ENCODE peak calls at places on chromosomes 13 and 19, in eight cellular contexts. One of them, this sample, is unnamed.

GRCh38 chr13:95713651-95714050 is 36.7 kb downstream of the DNAJC3 start:
- DNase-seq in LHCN-M2: peak; percentile 42
- DNase-seq in MCF 10A: peak; percentile 45
- DNase-seq in stimulated activated CD4-positive, alpha-beta T cell treated with anti-CD3 and anti-CD28 coated beads, Interleukin-2, amount 100 ng/mL, for 48 hours: no peak
- DNase-seq in thyroid gland: no peak
- DNase-seq in activated B cell treated with CpG ODN at 0.5 μM for 24 hours: no peak
- DNase-seq in NCI-H1092 treated with DMSO at 0.1 percent for 48 hours: no peak
- DNase-seq in fibroblast of pulmonary artery: no peak
- DNase-seq in this sample: no peak

GRCh38 chr19:48321372-48321621 is 4.1 kb upstream of the EMP3 start:
- DNase-seq in fibroblast of pulmonary artery: peak; percentile 93
- DNase-seq in NCI-H1092 treated with DMSO at 0.1 percent for 48 hours: peak; percentile 86
- DNase-seq in activated B cell treated with CpG ODN at 0.5 μM for 24 hours: peak; percentile 88
- DNase-seq in thyroid gland: peak; percentile 99
- DNase-seq in MCF 10A: peak; percentile 98
- DNase-seq in stimulated activated CD4-positive, alpha-beta T cell treated with anti-CD3 and anti-CD28 coated beads, Interleukin-2, amount 100 ng/mL, for 48 hours: peak; percentile 95
- DNase-seq in LHCN-M2: peak; percentile 26
- DNase-seq in this sample: peak; percentile 96

GRCh38 chr19:48341006-48341405 is 15.7 kb downstream of the EMP3 start:
- DNase-seq in NCI-H1092 treated with DMSO at 0.1 percent for 48 hours: peak; percentile 82
- DNase-seq in LHCN-M2: peak; percentile 39
- DNase-seq in stimulated activated CD4-positive, alpha-beta T cell treated with anti-CD3 and anti-CD28 coated beads, Interleukin-2, amount 100 ng/mL, for 48 hours: no peak
- DNase-seq in thyroid gland: no peak
- DNase-seq in fibroblast of pulmonary artery: peak; percentile 51
- DNase-seq in activated B cell treated with CpG ODN at 0.5 μM for 24 hours: no peak
- DNase-seq in MCF 10A: peak; percentile 99
- DNase-seq in this sample: peak; percentile 86

GRCh38 chr13:101556676-101557121 is 104.2 kb downstream of the ITGBL1 start:
- DNase-seq in MCF 10A: no peak
- DNase-seq in activated B cell treated with CpG ODN at 0.5 μM for 24 hours: no peak
- DNase-seq in fibroblast of pulmonary artery: peak; percentile 21
- DNase-seq in thyroid gland: no peak
- DNase-seq in stimulated activated CD4-positive, alpha-beta T cell treated with anti-CD3 and anti-CD28 coated beads, Interleukin-2, amount 100 ng/mL, for 48 hours: no peak
- DNase-seq in LHCN-M2: peak; percentile 74
- DNase-seq in NCI-H1092 treated with DMSO at 0.1 percent for 48 hours: no peak
- DNase-seq in this sample: no peak

GRCh38 chr13:64723735-64724134 is 2506.4 kb downstream of the PCDH9 start:
- DNase-seq in stimulated activated CD4-positive, alpha-beta T cell treated with anti-CD3 and anti-CD28 coated beads, Interleukin-2, amount 100 ng/mL, for 48 hours: no peak
- DNase-seq in LHCN-M2: peak; percentile 73
- DNase-seq in MCF 10A: peak; percentile 79
- DNase-seq in NCI-H1092 treated with DMSO at 0.1 percent for 48 hours: no peak
- DNase-seq in activated B cell treated with CpG ODN at 0.5 μM for 24 hours: no peak
- DNase-seq in fibroblast of pulmonary artery: peak; percentile 97
- DNase-seq in thyroid gland: no peak
- DNase-seq in this sample: peak; percentile 75

GRCh38 chr13:51370116-51370515 is 30.6 kb downstream of the SERPINE3 start:
- DNase-seq in thyroid gland: no peak
- DNase-seq in LHCN-M2: peak; percentile 19
- DNase-seq in MCF 10A: peak; percentile 69
- DNase-seq in activated B cell treated with CpG ODN at 0.5 μM for 24 hours: no peak
- DNase-seq in NCI-H1092 treated with DMSO at 0.1 percent for 48 hours: no peak
- DNase-seq in fibroblast of pulmonary artery: peak; percentile 80
- DNase-seq in stimulated activated CD4-positive, alpha-beta T cell treated with anti-CD3 and anti-CD28 coated beads, Interleukin-2, amount 100 ng/mL, for 48 hours: no peak
- DNase-seq in this sample: no peak

GRCh38 chr13:75934889-75935288 is 298.8 kb downstream of the LMO7 start:
- DNase-seq in LHCN-M2: peak; percentile 88
- DNase-seq in stimulated activated CD4-positive, alpha-beta T cell treated with anti-CD3 and anti-CD28 coated beads, Interleukin-2, amount 100 ng/mL, for 48 hours: no peak
- DNase-seq in NCI-H1092 treated with DMSO at 0.1 percent for 48 hours: no peak
- DNase-seq in fibroblast of pulmonary artery: no peak
- DNase-seq in thyroid gland: no peak
- DNase-seq in activated B cell treated with CpG ODN at 0.5 μM for 24 hours: no peak
- DNase-seq in MCF 10A: peak; percentile 43
- DNase-seq in this sample: no peak

GRCh38 chr13:65971541-65971940 is 1258.6 kb downstream of the PCDH9 start:
- DNase-seq in fibroblast of pulmonary artery: no peak
- DNase-seq in stimulated activated CD4-positive, alpha-beta T cell treated with anti-CD3 and anti-CD28 coated beads, Interleukin-2, amount 100 ng/mL, for 48 hours: no peak
- DNase-seq in NCI-H1092 treated with DMSO at 0.1 percent for 48 hours: no peak
- DNase-seq in thyroid gland: no peak
- DNase-seq in MCF 10A: no peak
- DNase-seq in activated B cell treated with CpG ODN at 0.5 μM for 24 hours: no peak
- DNase-seq in LHCN-M2: no peak
- DNase-seq in this sample: no peak

GRCh38 chr13:44420376-44421220 is 47.0 kb downstream of the SERP2 start:
- DNase-seq in fibroblast of pulmonary artery: no peak
- DNase-seq in NCI-H1092 treated with DMSO at 0.1 percent for 48 hours: no peak
- DNase-seq in thyroid gland: no peak
- DNase-seq in activated B cell treated with CpG ODN at 0.5 μM for 24 hours: no peak
- DNase-seq in LHCN-M2: no peak
- DNase-seq in MCF 10A: no peak
- DNase-seq in stimulated activated CD4-positive, alpha-beta T cell treated with anti-CD3 and anti-CD28 coated beads, Interleukin-2, amount 100 ng/mL, for 48 hours: no peak
- DNase-seq in this sample: no peak

GRCh38 chr13:98022210-98022609 is 68.7 kb downstream of the IPO5 start:
- DNase-seq in thyroid gland: peak; percentile 79
- DNase-seq in NCI-H1092 treated with DMSO at 0.1 percent for 48 hours: peak; percentile 48
- DNase-seq in LHCN-M2: peak; percentile 67
- DNase-seq in fibroblast of pulmonary artery: peak; percentile 69
- DNase-seq in activated B cell treated with CpG ODN at 0.5 μM for 24 hours: no peak
- DNase-seq in MCF 10A: peak; percentile 59
- DNase-seq in stimulated activated CD4-positive, alpha-beta T cell treated with anti-CD3 and anti-CD28 coated beads, Interleukin-2, amount 100 ng/mL, for 48 hours: no peak
- DNase-seq in this sample: no peak

GRCh38 chr13:91185294-91185863 is 162.1 kb upstream of the MIR17HG start:
- DNase-seq in thyroid gland: no peak
- DNase-seq in activated B cell treated with CpG ODN at 0.5 μM for 24 hours: no peak
- DNase-seq in NCI-H1092 treated with DMSO at 0.1 percent for 48 hours: peak; percentile 58
- DNase-seq in MCF 10A: peak; percentile 28
- DNase-seq in fibroblast of pulmonary artery: peak; percentile 46
- DNase-seq in LHCN-M2: peak; percentile 9
- DNase-seq in stimulated activated CD4-positive, alpha-beta T cell treated with anti-CD3 and anti-CD28 coated beads, Interleukin-2, amount 100 ng/mL, for 48 hours: no peak
- DNase-seq in this sample: peak; percentile 8

GRCh38 chr19:31054430-31054829 is 294.8 kb downstream of the TSHZ3 start:
- DNase-seq in NCI-H1092 treated with DMSO at 0.1 percent for 48 hours: no peak
- DNase-seq in thyroid gland: peak; percentile 55
- DNase-seq in MCF 10A: peak; percentile 23
- DNase-seq in fibroblast of pulmonary artery: peak; percentile 75
- DNase-seq in LHCN-M2: peak; percentile 65
- DNase-seq in stimulated activated CD4-positive, alpha-beta T cell treated with anti-CD3 and anti-CD28 coated beads, Interleukin-2, amount 100 ng/mL, for 48 hours: peak; percentile 10
- DNase-seq in activated B cell treated with CpG ODN at 0.5 μM for 24 hours: no peak
- DNase-seq in this sample: peak; percentile 19

GRCh38 chr19:2247433-2248101 is 1.6 kb upstream of the AMH start:
- DNase-seq in fibroblast of pulmonary artery: no peak
- DNase-seq in NCI-H1092 treated with DMSO at 0.1 percent for 48 hours: no peak
- DNase-seq in LHCN-M2: no peak
- DNase-seq in thyroid gland: no peak
- DNase-seq in MCF 10A: no peak
- DNase-seq in activated B cell treated with CpG ODN at 0.5 μM for 24 hours: no peak
- DNase-seq in stimulated activated CD4-positive, alpha-beta T cell treated with anti-CD3 and anti-CD28 coated beads, Interleukin-2, amount 100 ng/mL, for 48 hours: no peak
- DNase-seq in this sample: no peak

GRCh38 chr19:5864725-5865486 is 5.4 kb downstream of the FUT5 start:
- DNase-seq in NCI-H1092 treated with DMSO at 0.1 percent for 48 hours: no peak
- DNase-seq in MCF 10A: no peak
- DNase-seq in thyroid gland: no peak
- DNase-seq in activated B cell treated with CpG ODN at 0.5 μM for 24 hours: no peak
- DNase-seq in stimulated activated CD4-positive, alpha-beta T cell treated with anti-CD3 and anti-CD28 coated beads, Interleukin-2, amount 100 ng/mL, for 48 hours: no peak
- DNase-seq in fibroblast of pulmonary artery: no peak
- DNase-seq in LHCN-M2: no peak
- DNase-seq in this sample: no peak

GRCh38 chr13:29077051-29077813 is 257.1 kb downstream of the MTUS2 start:
- DNase-seq in LHCN-M2: no peak
- DNase-seq in stimulated activated CD4-positive, alpha-beta T cell treated with anti-CD3 and anti-CD28 coated beads, Interleukin-2, amount 100 ng/mL, for 48 hours: no peak
- DNase-seq in thyroid gland: no peak
- DNase-seq in activated B cell treated with CpG ODN at 0.5 μM for 24 hours: no peak
- DNase-seq in fibroblast of pulmonary artery: no peak
- DNase-seq in NCI-H1092 treated with DMSO at 0.1 percent for 48 hours: no peak
- DNase-seq in MCF 10A: no peak
- DNase-seq in this sample: no peak

GRCh38 chr13:111506131-111506530 is 185.7 kb downstream of the TEX29 start:
- DNase-seq in NCI-H1092 treated with DMSO at 0.1 percent for 48 hours: no peak
- DNase-seq in activated B cell treated with CpG ODN at 0.5 μM for 24 hours: no peak
- DNase-seq in stimulated activated CD4-positive, alpha-beta T cell treated with anti-CD3 and anti-CD28 coated beads, Interleukin-2, amount 100 ng/mL, for 48 hours: no peak
- DNase-seq in LHCN-M2: no peak
- DNase-seq in thyroid gland: no peak
- DNase-seq in fibroblast of pulmonary artery: no peak
- DNase-seq in MCF 10A: no peak
- DNase-seq in this sample: no peak

GRCh38 chr13:27076411-27076810 is 95.2 kb downstream of the USP12 start:
- DNase-seq in MCF 10A: no peak
- DNase-seq in thyroid gland: no peak
- DNase-seq in NCI-H1092 treated with DMSO at 0.1 percent for 48 hours: peak; percentile 10
- DNase-seq in stimulated activated CD4-positive, alpha-beta T cell treated with anti-CD3 and anti-CD28 coated beads, Interleukin-2, amount 100 ng/mL, for 48 hours: no peak
- DNase-seq in LHCN-M2: no peak
- DNase-seq in activated B cell treated with CpG ODN at 0.5 μM for 24 hours: no peak
- DNase-seq in fibroblast of pulmonary artery: peak; percentile 63
- DNase-seq in this sample: no peak

GRCh38 chr13:24626449-24626848 is 53.8 kb upstream of the ATP12A start:
- DNase-seq in fibroblast of pulmonary artery: no peak
- DNase-seq in thyroid gland: no peak
- DNase-seq in MCF 10A: no peak
- DNase-seq in activated B cell treated with CpG ODN at 0.5 μM for 24 hours: no peak
- DNase-seq in NCI-H1092 treated with DMSO at 0.1 percent for 48 hours: no peak
- DNase-seq in stimulated activated CD4-positive, alpha-beta T cell treated with anti-CD3 and anti-CD28 coated beads, Interleukin-2, amount 100 ng/mL, for 48 hours: no peak
- DNase-seq in LHCN-M2: no peak
- DNase-seq in this sample: no peak

GRCh38 chr13:51271008-51271407 is 48.8 kb downstream of the FAM124A start:
- DNase-seq in LHCN-M2: no peak
- DNase-seq in fibroblast of pulmonary artery: no peak
- DNase-seq in stimulated activated CD4-positive, alpha-beta T cell treated with anti-CD3 and anti-CD28 coated beads, Interleukin-2, amount 100 ng/mL, for 48 hours: no peak
- DNase-seq in activated B cell treated with CpG ODN at 0.5 μM for 24 hours: no peak
- DNase-seq in thyroid gland: no peak
- DNase-seq in MCF 10A: no peak
- DNase-seq in NCI-H1092 treated with DMSO at 0.1 percent for 48 hours: no peak
- DNase-seq in this sample: no peak

GRCh38 chr19:18098891-18099622 is 1.5 kb downstream of the MAST3 start:
- DNase-seq in fibroblast of pulmonary artery: no peak
- DNase-seq in thyroid gland: peak; percentile 22
- DNase-seq in stimulated activated CD4-positive, alpha-beta T cell treated with anti-CD3 and anti-CD28 coated beads, Interleukin-2, amount 100 ng/mL, for 48 hours: no peak
- DNase-seq in NCI-H1092 treated with DMSO at 0.1 percent for 48 hours: no peak
- DNase-seq in LHCN-M2: no peak
- DNase-seq in MCF 10A: no peak
- DNase-seq in activated B cell treated with CpG ODN at 0.5 μM for 24 hours: peak; percentile 73
- DNase-seq in this sample: no peak

GRCh38 chr19:5953034-5953589 is 24.8 kb downstream of the RANBP3 start:
- DNase-seq in activated B cell treated with CpG ODN at 0.5 μM for 24 hours: no peak
- DNase-seq in LHCN-M2: no peak
- DNase-seq in thyroid gland: no peak
- DNase-seq in MCF 10A: no peak
- DNase-seq in NCI-H1092 treated with DMSO at 0.1 percent for 48 hours: no peak
- DNase-seq in fibroblast of pulmonary artery: peak; percentile 36
- DNase-seq in stimulated activated CD4-positive, alpha-beta T cell treated with anti-CD3 and anti-CD28 coated beads, Interleukin-2, amount 100 ng/mL, for 48 hours: no peak
- DNase-seq in this sample: no peak

GRCh38 chr19:48629599-48630288 is 7.4 kb downstream of the DBP start:
- DNase-seq in MCF 10A: no peak
- DNase-seq in NCI-H1092 treated with DMSO at 0.1 percent for 48 hours: no peak
- DNase-seq in LHCN-M2: no peak
- DNase-seq in activated B cell treated with CpG ODN at 0.5 μM for 24 hours: no peak
- DNase-seq in thyroid gland: peak; percentile 19
- DNase-seq in stimulated activated CD4-positive, alpha-beta T cell treated with anti-CD3 and anti-CD28 coated beads, Interleukin-2, amount 100 ng/mL, for 48 hours: no peak
- DNase-seq in fibroblast of pulmonary artery: peak; percentile 78
- DNase-seq in this sample: no peak

GRCh38 chr13:33167521-33167920 is 118.0 kb downstream of the STARD13 start:
- DNase-seq in MCF 10A: no peak
- DNase-seq in fibroblast of pulmonary artery: no peak
- DNase-seq in LHCN-M2: no peak
- DNase-seq in activated B cell treated with CpG ODN at 0.5 μM for 24 hours: no peak
- DNase-seq in stimulated activated CD4-positive, alpha-beta T cell treated with anti-CD3 and anti-CD28 coated beads, Interleukin-2, amount 100 ng/mL, for 48 hours: no peak
- DNase-seq in NCI-H1092 treated with DMSO at 0.1 percent for 48 hours: no peak
- DNase-seq in thyroid gland: no peak
- DNase-seq in this sample: no peak

GRCh38 chr19:46372901-46373572 is 26.1 kb downstream of the PPP5C start:
- DNase-seq in MCF 10A: peak; percentile 88
- DNase-seq in activated B cell treated with CpG ODN at 0.5 μM for 24 hours: no peak
- DNase-seq in fibroblast of pulmonary artery: peak; percentile 66
- DNase-seq in LHCN-M2: no peak
- DNase-seq in NCI-H1092 treated with DMSO at 0.1 percent for 48 hours: no peak
- DNase-seq in stimulated activated CD4-positive, alpha-beta T cell treated with anti-CD3 and anti-CD28 coated beads, Interleukin-2, amount 100 ng/mL, for 48 hours: no peak
- DNase-seq in thyroid gland: peak; percentile 30
- DNase-seq in this sample: peak; percentile 60

GRCh38 chr13:49908637-49909036 is 27.5 kb downstream of the SPRYD7 start:
- DNase-seq in MCF 10A: no peak
- DNase-seq in LHCN-M2: no peak
- DNase-seq in NCI-H1092 treated with DMSO at 0.1 percent for 48 hours: no peak
- DNase-seq in activated B cell treated with CpG ODN at 0.5 μM for 24 hours: no peak
- DNase-seq in stimulated activated CD4-positive, alpha-beta T cell treated with anti-CD3 and anti-CD28 coated beads, Interleukin-2, amount 100 ng/mL, for 48 hours: no peak
- DNase-seq in fibroblast of pulmonary artery: no peak
- DNase-seq in thyroid gland: no peak
- DNase-seq in this sample: no peak

GRCh38 chr19:55692681-55693081 is 17.7 kb downstream of the EPN1 start:
- DNase-seq in thyroid gland: no peak
- DNase-seq in MCF 10A: no peak
- DNase-seq in fibroblast of pulmonary artery: no peak
- DNase-seq in NCI-H1092 treated with DMSO at 0.1 percent for 48 hours: no peak
- DNase-seq in stimulated activated CD4-positive, alpha-beta T cell treated with anti-CD3 and anti-CD28 coated beads, Interleukin-2, amount 100 ng/mL, for 48 hours: no peak
- DNase-seq in LHCN-M2: no peak
- DNase-seq in activated B cell treated with CpG ODN at 0.5 μM for 24 hours: no peak
- DNase-seq in this sample: no peak

GRCh38 chr19:19642506-19643157 is 825 bp downstream of the GMIP start:
- DNase-seq in LHCN-M2: peak; percentile 25
- DNase-seq in fibroblast of pulmonary artery: no peak
- DNase-seq in activated B cell treated with CpG ODN at 0.5 μM for 24 hours: no peak
- DNase-seq in thyroid gland: no peak
- DNase-seq in stimulated activated CD4-positive, alpha-beta T cell treated with anti-CD3 and anti-CD28 coated beads, Interleukin-2, amount 100 ng/mL, for 48 hours: peak; percentile 21
- DNase-seq in NCI-H1092 treated with DMSO at 0.1 percent for 48 hours: no peak
- DNase-seq in MCF 10A: peak; percentile 20
- DNase-seq in this sample: no peak

GRCh38 chr19:51168571-51169282 is 26.6 kb downstream of the SIGLEC7 start:
- DNase-seq in NCI-H1092 treated with DMSO at 0.1 percent for 48 hours: no peak
- DNase-seq in MCF 10A: no peak
- DNase-seq in stimulated activated CD4-positive, alpha-beta T cell treated with anti-CD3 and anti-CD28 coated beads, Interleukin-2, amount 100 ng/mL, for 48 hours: no peak
- DNase-seq in activated B cell treated with CpG ODN at 0.5 μM for 24 hours: no peak
- DNase-seq in thyroid gland: no peak
- DNase-seq in LHCN-M2: no peak
- DNase-seq in fibroblast of pulmonary artery: no peak
- DNase-seq in this sample: no peak

GRCh38 chr13:112879283-112879833 is 89.7 kb upstream of the MCF2L start:
- DNase-seq in thyroid gland: no peak
- DNase-seq in activated B cell treated with CpG ODN at 0.5 μM for 24 hours: no peak
- DNase-seq in MCF 10A: no peak
- DNase-seq in NCI-H1092 treated with DMSO at 0.1 percent for 48 hours: no peak
- DNase-seq in stimulated activated CD4-positive, alpha-beta T cell treated with anti-CD3 and anti-CD28 coated beads, Interleukin-2, amount 100 ng/mL, for 48 hours: no peak
- DNase-seq in LHCN-M2: no peak
- DNase-seq in fibroblast of pulmonary artery: peak; percentile 27
- DNase-seq in this sample: no peak

GRCh38 chr13:112907916-112908315 is 61.1 kb upstream of the MCF2L start:
- DNase-seq in MCF 10A: no peak
- DNase-seq in NCI-H1092 treated with DMSO at 0.1 percent for 48 hours: no peak
- DNase-seq in fibroblast of pulmonary artery: no peak
- DNase-seq in LHCN-M2: no peak
- DNase-seq in stimulated activated CD4-positive, alpha-beta T cell treated with anti-CD3 and anti-CD28 coated beads, Interleukin-2, amount 100 ng/mL, for 48 hours: no peak
- DNase-seq in thyroid gland: no peak
- DNase-seq in activated B cell treated with CpG ODN at 0.5 μM for 24 hours: no peak
- DNase-seq in this sample: no peak

GRCh38 chr19:41569481-41570150 is 6.3 kb upstream of the CEACAM21 start:
- DNase-seq in NCI-H1092 treated with DMSO at 0.1 percent for 48 hours: no peak
- DNase-seq in fibroblast of pulmonary artery: no peak
- DNase-seq in thyroid gland: no peak
- DNase-seq in activated B cell treated with CpG ODN at 0.5 μM for 24 hours: no peak
- DNase-seq in LHCN-M2: peak; percentile 11
- DNase-seq in stimulated activated CD4-positive, alpha-beta T cell treated with anti-CD3 and anti-CD28 coated beads, Interleukin-2, amount 100 ng/mL, for 48 hours: no peak
- DNase-seq in MCF 10A: no peak
- DNase-seq in this sample: no peak

GRCh38 chr19:15702590-15702930 is 25.3 kb upstream of the OR10H2 start:
- DNase-seq in stimulated activated CD4-positive, alpha-beta T cell treated with anti-CD3 and anti-CD28 coated beads, Interleukin-2, amount 100 ng/mL, for 48 hours: peak; percentile 9
- DNase-seq in MCF 10A: peak; percentile 65
- DNase-seq in activated B cell treated with CpG ODN at 0.5 μM for 24 hours: no peak
- DNase-seq in fibroblast of pulmonary artery: peak; percentile 26
- DNase-seq in LHCN-M2: peak; percentile 9
- DNase-seq in thyroid gland: peak; percentile 42
- DNase-seq in NCI-H1092 treated with DMSO at 0.1 percent for 48 hours: peak; percentile 5
- DNase-seq in this sample: no peak

GRCh38 chr13:25943081-25943480 is 108.7 kb downstream of the SHISA2 start:
- DNase-seq in activated B cell treated with CpG ODN at 0.5 μM for 24 hours: no peak
- DNase-seq in fibroblast of pulmonary artery: no peak
- DNase-seq in LHCN-M2: no peak
- DNase-seq in stimulated activated CD4-positive, alpha-beta T cell treated with anti-CD3 and anti-CD28 coated beads, Interleukin-2, amount 100 ng/mL, for 48 hours: no peak
- DNase-seq in MCF 10A: no peak
- DNase-seq in thyroid gland: no peak
- DNase-seq in NCI-H1092 treated with DMSO at 0.1 percent for 48 hours: no peak
- DNase-seq in this sample: no peak

GRCh38 chr19:12064266-12065099 is at the start of gene ZNF844:
- DNase-seq in thyroid gland: peak; percentile 99
- DNase-seq in NCI-H1092 treated with DMSO at 0.1 percent for 48 hours: peak; percentile 81
- DNase-seq in fibroblast of pulmonary artery: peak; percentile 91
- DNase-seq in activated B cell treated with CpG ODN at 0.5 μM for 24 hours: peak; percentile 81
- DNase-seq in LHCN-M2: peak; percentile 79
- DNase-seq in stimulated activated CD4-positive, alpha-beta T cell treated with anti-CD3 and anti-CD28 coated beads, Interleukin-2, amount 100 ng/mL, for 48 hours: peak; percentile 72
- DNase-seq in MCF 10A: no peak
- DNase-seq in this sample: peak; percentile 94

This sample was measured in RWPE1.